ENCODE peak calls at places on chromosomes 12 and 14, in five cellular contexts. P is choroid plexus epithelial cell, E is pancreas, Y is right atrium auricular region, H is iris pigment epithelial cell. O is an unnamed sample.

GRCh38 chr14:75979071-75979571 is 2.7 kb downstream of the TGFB3 start:
- DNase-seq in P (peak; percentile 73), E (peak; percentile 24), Y (no peak), H (peak; percentile 62), O (peak; percentile 57)

GRCh38 chr12:92866418-92866817 is 62.7 kb downstream of the EEA1 start:
- DNase-seq in P (no peak), E (no peak), Y (no peak), H (no peak), O (peak; percentile 17)

GRCh38 chr12:64669270-64669842 is 59.1 kb downstream of the RASSF3 start:
- DNase-seq in P (peak; percentile 68), E (peak; percentile 40), Y (no peak), H (no peak), O (no peak)

GRCh38 chr12:49619286-49619685 is 4.1 kb upstream of the PRPF40B start:
- DNase-seq in P (peak; percentile 16), E (no peak), Y (no peak), H (peak; percentile 21), O (no peak)

GRCh38 chr12:11892065-11892391 is 178.7 kb upstream of the BCL2L14 start:
- DNase-seq in P (no peak), E (no peak), Y (no peak), H (no peak), O (no peak)

GRCh38 chr14:61977217-61977616 is 215.0 kb downstream of the SNAPC1 start:
- DNase-seq in P (no peak), E (no peak), Y (no peak), H (no peak), O (peak; percentile 34)

GRCh38 chr12:29728033-29728432 is 55.7 kb downstream of the TMTC1 start:
- DNase-seq in P (no peak), E (no peak), Y (no peak), H (no peak), O (no peak)

GRCh38 chr12:32036477-32037263 is 70.0 kb upstream of the BICD1 start:
- DNase-seq in P (no peak), E (no peak), Y (no peak), H (no peak), O (no peak)

GRCh38 chr14:93977171-93977570 is 801 bp upstream of the ASB2 start:
- DNase-seq in P (no peak), E (no peak), Y (no peak), H (no peak), O (no peak)

GRCh38 chr12:106178582-106178981 is 39.8 kb upstream of the NUAK1 start:
- DNase-seq in P (no peak), E (no peak), Y (no peak), H (no peak), O (no peak)

GRCh38 chr12:66279127-66279712 is 23.1 kb upstream of the HELB start:
- DNase-seq in P (peak; percentile 72), E (no peak), Y (no peak), H (peak; percentile 40), O (peak; percentile 41)

GRCh38 chr14:61959348-61959747 is 197.1 kb downstream of the SNAPC1 start:
- DNase-seq in P (no peak), E (no peak), Y (no peak), H (no peak), O (no peak)

GRCh38 chr12:106288510-106289195 is 13.9 kb upstream of the TCP11L2 start:
- DNase-seq in P (peak; percentile 94), E (no peak), Y (no peak), H (peak; percentile 97), O (peak; percentile 87)

GRCh38 chr12:64744422-64745258 is 14.6 kb downstream of the GNS start:
- DNase-seq in P (peak; percentile 59), E (no peak), Y (no peak), H (peak; percentile 49), O (peak; percentile 46)

GRCh38 chr12:7354521-7354920 is 50.6 kb downstream of the ACSM4 start:
- DNase-seq in P (no peak), E (no peak), Y (no peak), H (peak; percentile 5), O (peak; percentile 25)

GRCh38 chr14:89543420-89543790 is 126.4 kb upstream of the FOXN3 start:
- DNase-seq in P (no peak), E (peak; percentile 47), Y (no peak), H (no peak), O (peak; percentile 16)

GRCh38 chr12:46260153-46260912 is 8.5 kb downstream of the SLC38A1 start:
- DNase-seq in P (peak; percentile 74), E (no peak), Y (no peak), H (peak; percentile 66), O (peak; percentile 18)

GRCh38 chr12:129200576-129200975 is 347.3 kb downstream of the GLT1D1 start:
- DNase-seq in P (no peak), E (no peak), Y (no peak), H (no peak), O (no peak)

GRCh38 chr12:5904969-5905368 is 40.1 kb downstream of the ANO2 start:
- DNase-seq in P (no peak), E (no peak), Y (peak; percentile 18), H (no peak), O (no peak)

GRCh38 chr14:104554608-104555401 is 24.8 kb upstream of the C14orf180 start:
- DNase-seq in P (no peak), E (no peak), Y (no peak), H (no peak), O (no peak)

GRCh38 chr12:20483776-20484175 is 115.4 kb downstream of the PDE3A start:
- DNase-seq in P (peak; percentile 70), E (no peak), Y (no peak), H (peak; percentile 72), O (peak; percentile 71)

GRCh38 chr12:52399756-52400155 is 6.4 kb downstream of the KRT82 start:
- DNase-seq in P (no peak), E (no peak), Y (no peak), H (no peak), O (no peak)

GRCh38 chr12:66190519-66191406 is 1.7 kb downstream of the IRAK3 start:
- DNase-seq in P (peak; percentile 65), E (no peak), Y (no peak), H (peak; percentile 78), O (peak; percentile 53)

GRCh38 chr12:19130224-19131019 is 889 bp downstream of the PLEKHA5 start:
- DNase-seq in P (peak; percentile 28), E (peak; percentile 59), Y (no peak), H (no peak), O (peak; percentile 19)

GRCh38 chr14:101559624-101560533 is 1.4 kb upstream of the DIO3 start:
- DNase-seq in P (peak; percentile 11), E (peak; percentile 45), Y (no peak), H (peak; percentile 30), O (peak; percentile 23)

O was measured in cardiac fibroblast.